ENCODE peak calls at places on chromosomes 5 and 9, in five cellular contexts. R is globus pallidus; T is kidney; S is stimulated activated CD4-positive, alpha-beta T cell treated with anti-CD3 and anti-CD28 coated beads, Interleukin-2, amount 100 ng/mL, for 48 hours; H is fibroblast of pulmonary artery. X is an unnamed sample.

GRCh38 chr5:150434502-150434901 is 15.0 kb downstream of the RPS14 start:
- DNase-seq in R (no peak), T (no peak), S (no peak), H (peak), X (peak)

GRCh38 chr5:43203373-43203772 is 11.3 kb downstream of the NIM1K start:
- DNase-seq in R (no peak), T (no peak), S (no peak), H (no peak), X (no peak)

GRCh38 chr9:112224401-112225289 is 49.5 kb upstream of the SUSD1 start:
- DNase-seq in R (no peak), T (no peak), S (no peak), H (peak), X (no peak)

GRCh38 chr9:2241461-2241874 is 226.3 kb downstream of the SMARCA2 start:
- DNase-seq in R (peak), T (peak), S (no peak), H (peak), X (no peak)

GRCh38 chr5:170184007-170184687 is 48.6 kb upstream of the C5orf58 start:
- DNase-seq in R (peak), T (no peak), S (peak), H (peak), X (no peak)

GRCh38 chr5:2877520-2877919 is 126.0 kb upstream of the IRX2 start:
- DNase-seq in R (peak), T (no peak), S (no peak), H (no peak), X (no peak)

GRCh38 chr9:98576354-98576753 is 132.4 kb downstream of the GABBR2 start:
- DNase-seq in R (no peak), T (no peak), S (no peak), H (no peak), X (no peak)

GRCh38 chr5:172503925-172504730 is 49.8 kb upstream of the SH3PXD2B start:
- DNase-seq in R (no peak), T (peak), S (no peak), H (peak), X (peak)

GRCh38 chr5:171418982-171419662 is at the start of gene FGF18:
- DNase-seq in R (no peak), T (peak), S (peak), H (peak), X (peak)

GRCh38 chr5:33441241-33441844 is 578 bp downstream of the TARS1 start:
- DNase-seq in R (peak), T (no peak), S (peak), H (no peak), X (no peak)

GRCh38 chr5:180628211-180628610 is 21.2 kb downstream of the FLT4 start:
- DNase-seq in R (no peak), T (no peak), S (no peak), H (no peak), X (no peak)

GRCh38 chr5:132655821-132656773 is 1.9 kb upstream of the IL13 start:
- DNase-seq in R (peak), T (no peak), S (no peak), H (no peak), X (no peak)

GRCh38 chr9:70046274-70047070 is 2.8 kb downstream of the MAMDC2 start:
- DNase-seq in R (no peak), T (no peak), S (no peak), H (peak), X (peak)

GRCh38 chr9:438961-439768 is 224.5 kb downstream of the DOCK8 start:
- DNase-seq in R (no peak), T (no peak), S (no peak), H (peak), X (no peak)

GRCh38 chr5:69416699-69417098 is 1.8 kb downstream of the MARVELD2 start:
- DNase-seq in R (no peak), T (no peak), S (no peak), H (no peak), X (no peak)

GRCh38 chr9:116471093-116471906 is 215.8 kb upstream of the TRIM32 start:
- DNase-seq in R (no peak), T (peak), S (no peak), H (peak), X (no peak)

GRCh38 chr5:150637245-150638052 is 3.0 kb upstream of the SYNPO start:
- DNase-seq in R (no peak), T (peak), S (no peak), H (peak), X (no peak)

GRCh38 chr5:122180863-122181519 is 51.6 kb downstream of the ZNF474 start:
- DNase-seq in R (no peak), T (no peak), S (no peak), H (peak), X (no peak)

GRCh38 chr9:93569775-93570174 is 6.6 kb upstream of the PHF2 start:
- DNase-seq in R (no peak), T (no peak), S (no peak), H (no peak), X (no peak)

GRCh38 chr5:172276214-172276613 is 7.3 kb downstream of the UBTD2 start:
- DNase-seq in R (no peak), T (no peak), S (no peak), H (peak), X (no peak)

GRCh38 chr9:129637673-129638439 is 4.1 kb downstream of the ASB6 start:
- DNase-seq in R (no peak), T (no peak), S (no peak), H (no peak), X (no peak)

GRCh38 chr5:17113174-17113941 is 104.1 kb upstream of the BASP1 start:
- DNase-seq in R (no peak), T (no peak), S (no peak), H (peak), X (no peak)

GRCh38 chr9:123360161-123361085 is 4.4 kb downstream of the CRB2 start:
- DNase-seq in R (peak), T (no peak), S (no peak), H (no peak), X (no peak)

GRCh38 chr9:133739408-133740280 is 1.5 kb upstream of the SARDH start:
- DNase-seq in R (no peak), T (peak), S (no peak), H (no peak), X (peak)

GRCh38 chr9:133658442-133659431 is 22.6 kb downstream of the DBH start:
- DNase-seq in R (no peak), T (peak), S (no peak), H (peak), X (no peak)

GRCh38 chr5:74094096-74094778 is 468.2 kb downstream of the ARHGEF28 start:
- DNase-seq in R (no peak), T (no peak), S (no peak), H (peak), X (no peak)

GRCh38 chr5:91110709-91111108 is 272.4 kb downstream of the ARRDC3 start:
- DNase-seq in R (peak), T (no peak), S (no peak), H (peak), X (no peak)

GRCh38 chr9:100213730-100214477 is 114.9 kb downstream of the INVS start:
- DNase-seq in R (no peak), T (no peak), S (no peak), H (peak), X (no peak)

GRCh38 chr5:146173597-146173996 is 8.9 kb downstream of the LARS1 start:
- DNase-seq in R (no peak), T (no peak), S (no peak), H (no peak), X (no peak)

GRCh38 chr9:6929428-6929827 is 171.7 kb downstream of the KDM4C start:
- DNase-seq in R (no peak), T (no peak), S (no peak), H (no peak), X (no peak)

GRCh38 chr5:39411051-39411450 is 13.7 kb downstream of the DAB2 start:
- DNase-seq in R (no peak), T (no peak), S (no peak), H (peak), X (no peak)

GRCh38 chr9:126722252-126722921 is 82.5 kb upstream of the ZBTB43 start:
- DNase-seq in R (no peak), T (peak), S (peak), H (peak), X (peak)

GRCh38 chr5:43042626-43043399 is 2.7 kb upstream of the ANXA2R start:
- DNase-seq in R (peak), T (peak), S (peak), H (peak), X (peak)

GRCh38 chr5:81313686-81314085 is 12.3 kb downstream of the ZCCHC9 start:
- DNase-seq in R (no peak), T (no peak), S (no peak), H (no peak), X (no peak)

X was measured in RWPE2.